ENCODE peak calls at places on chromosomes 6 and 20, in eight cellular contexts. One of them, this sample, is unnamed.

GRCh38 chr20:58980711-58981563 is at the start of gene NELFCD:
- DNase-seq in activated CD4-positive, alpha-beta T cell treated with anti-CD3 and anti-CD28 coated beads for 1 hour: peak
- DNase-seq in SJCRH30: peak
- DNase-seq in GM23248: peak
- DNase-seq in MG63: peak
- DNase-seq in aorta: peak
- DNase-seq in left ventricle myocardium superior: peak
- DNase-seq in GM03348: peak
- DNase-seq in this sample: peak

GRCh38 chr6:163416640-163417253 is 2.2 kb downstream of the QKI start:
- DNase-seq in activated CD4-positive, alpha-beta T cell treated with anti-CD3 and anti-CD28 coated beads for 1 hour: no peak
- DNase-seq in SJCRH30: peak
- DNase-seq in GM23248: peak
- DNase-seq in MG63: peak
- DNase-seq in aorta: no peak
- DNase-seq in left ventricle myocardium superior: no peak
- DNase-seq in GM03348: peak
- DNase-seq in this sample: no peak

GRCh38 chr20:53975761-53976160 is 94.6 kb downstream of the BCAS1 start:
- DNase-seq in activated CD4-positive, alpha-beta T cell treated with anti-CD3 and anti-CD28 coated beads for 1 hour: no peak
- DNase-seq in SJCRH30: no peak
- DNase-seq in GM23248: no peak
- DNase-seq in MG63: no peak
- DNase-seq in aorta: no peak
- DNase-seq in left ventricle myocardium superior: no peak
- DNase-seq in GM03348: no peak
- DNase-seq in this sample: no peak

GRCh38 chr20:63049561-63050221 is 42.9 kb upstream of the BHLHE23 start:
- DNase-seq in activated CD4-positive, alpha-beta T cell treated with anti-CD3 and anti-CD28 coated beads for 1 hour: no peak
- DNase-seq in SJCRH30: no peak
- DNase-seq in GM23248: no peak
- DNase-seq in MG63: no peak
- DNase-seq in aorta: peak
- DNase-seq in left ventricle myocardium superior: peak
- DNase-seq in GM03348: no peak
- DNase-seq in this sample: no peak

GRCh38 chr6:70663881-70664466 is 3.7 kb upstream of the SMAP1 start:
- DNase-seq in activated CD4-positive, alpha-beta T cell treated with anti-CD3 and anti-CD28 coated beads for 1 hour: no peak
- DNase-seq in SJCRH30: no peak
- DNase-seq in GM23248: no peak
- DNase-seq in MG63: no peak
- DNase-seq in aorta: no peak
- DNase-seq in left ventricle myocardium superior: no peak
- DNase-seq in GM03348: no peak
- DNase-seq in this sample: no peak

GRCh38 chr20:1569417-1569861 is 11.9 kb upstream of the SIRPD start:
- DNase-seq in activated CD4-positive, alpha-beta T cell treated with anti-CD3 and anti-CD28 coated beads for 1 hour: no peak
- DNase-seq in SJCRH30: no peak
- DNase-seq in GM23248: peak
- DNase-seq in MG63: peak
- DNase-seq in aorta: peak
- DNase-seq in left ventricle myocardium superior: no peak
- DNase-seq in GM03348: peak
- DNase-seq in this sample: no peak

GRCh38 chr20:21693322-21693721 is 12.1 kb upstream of the PAX1 start:
- DNase-seq in activated CD4-positive, alpha-beta T cell treated with anti-CD3 and anti-CD28 coated beads for 1 hour: no peak
- DNase-seq in SJCRH30: no peak
- DNase-seq in GM23248: no peak
- DNase-seq in MG63: no peak
- DNase-seq in aorta: no peak
- DNase-seq in left ventricle myocardium superior: no peak
- DNase-seq in GM03348: no peak
- DNase-seq in this sample: no peak

GRCh38 chr20:50187403-50188051 is 3.1 kb upstream of the CEBPB start:
- DNase-seq in activated CD4-positive, alpha-beta T cell treated with anti-CD3 and anti-CD28 coated beads for 1 hour: no peak
- DNase-seq in SJCRH30: no peak
- DNase-seq in GM23248: peak
- DNase-seq in MG63: no peak
- DNase-seq in aorta: no peak
- DNase-seq in left ventricle myocardium superior: peak
- DNase-seq in GM03348: no peak
- DNase-seq in this sample: no peak